ENCODE peak calls at places on chromosome X, in five cellular contexts. E is CD8-positive, alpha-beta memory T cell; C is colonic mucosa; A is heart left ventricle; W is ovary. U is an unnamed sample.

GRCh38 chrX:28888421-28888820 is 301.2 kb downstream of the IL1RAPL1 start:
- DNase-seq in C (no peak), W (no peak), A (no peak), E (no peak), U (no peak)

GRCh38 chrX:96752776-96753175 is 68.1 kb downstream of the DIAPH2 start:
- DNase-seq in A (no peak), E (no peak), W (no peak), C (no peak), U (peak; percentile 15)

GRCh38 chrX:47358387-47359065 is 11.9 kb upstream of the ZNF157 start:
- DNase-seq in C (no peak), W (no peak), E (peak; percentile 1), A (no peak), U (no peak)

GRCh38 chrX:24360272-24360671 is at the start of gene SUPT20HL1:
- DNase-seq in E (no peak), W (no peak), C (no peak), A (no peak), U (no peak)

GRCh38 chrX:46575991-46576392 is 2.4 kb downstream of the CHST7 start:
- DNase-seq in E (no peak), C (peak; percentile 29), W (peak; percentile 58), A (peak; percentile 49), U (no peak)

GRCh38 chrX:107826286-107827136 is 845 bp downstream of the MID2 start:
- DNase-seq in A (peak; percentile 32), E (peak; percentile 1), C (peak; percentile 25), W (peak; percentile 27), U (peak; percentile 78)

GRCh38 chrX:20500949-20501348 is 234.2 kb upstream of the RPS6KA3 start:
- DNase-seq in W (no peak), C (no peak), A (no peak), E (no peak), U (no peak)

GRCh38 chrX:131958724-131959123 is 64.4 kb upstream of the STK26 start:
- DNase-seq in E (no peak), C (no peak), W (no peak), A (no peak), U (no peak)

GRCh38 chrX:283115-283845 is 2.1 kb downstream of the PLCXD1 start:
- DNase-seq in E (peak; percentile 83), C (peak; percentile 93), W (peak; percentile 93), A (peak; percentile 92), U (peak; percentile 94)

GRCh38 chrX:49282647-49283011 is 13.0 kb downstream of the PPP1R3F start:
- DNase-seq in A (no peak), W (peak; percentile 46), E (no peak), C (no peak), U (no peak)

GRCh38 chrX:131633285-131633917 is 89.5 kb downstream of the OR13H1 start:
- DNase-seq in W (peak; percentile 40), E (no peak), A (peak; percentile 37), C (peak; percentile 55), U (no peak)

GRCh38 chrX:11541510-11541909 is 124.2 kb downstream of the ARHGAP6 start:
- DNase-seq in W (no peak), C (no peak), A (no peak), E (no peak), U (no peak)

GRCh38 chrX:20066968-20067708 is 49.6 kb downstream of the MAP7D2 start:
- DNase-seq in W (peak; percentile 17), E (no peak), A (no peak), C (peak; percentile 31), U (no peak)

GRCh38 chrX:11334165-11334564 is 41.0 kb downstream of the AMELX start:
- DNase-seq in A (no peak), C (no peak), W (no peak), E (no peak), U (no peak)

GRCh38 chrX:133685806-133686205 is 270.5 kb upstream of the GPC4 start:
- DNase-seq in W (no peak), C (peak; percentile 21), A (no peak), E (no peak), U (no peak)
- H3K4me1 ChIP-seq in W (no peaks in the 10 kb centered on the region), C (no peaks in the 10 kb centered on the region), A (no peaks in the 10 kb centered on the region), E (no peaks in the 10 kb centered on the region), U (no peaks in the 10 kb centered on the region)

DNA sequence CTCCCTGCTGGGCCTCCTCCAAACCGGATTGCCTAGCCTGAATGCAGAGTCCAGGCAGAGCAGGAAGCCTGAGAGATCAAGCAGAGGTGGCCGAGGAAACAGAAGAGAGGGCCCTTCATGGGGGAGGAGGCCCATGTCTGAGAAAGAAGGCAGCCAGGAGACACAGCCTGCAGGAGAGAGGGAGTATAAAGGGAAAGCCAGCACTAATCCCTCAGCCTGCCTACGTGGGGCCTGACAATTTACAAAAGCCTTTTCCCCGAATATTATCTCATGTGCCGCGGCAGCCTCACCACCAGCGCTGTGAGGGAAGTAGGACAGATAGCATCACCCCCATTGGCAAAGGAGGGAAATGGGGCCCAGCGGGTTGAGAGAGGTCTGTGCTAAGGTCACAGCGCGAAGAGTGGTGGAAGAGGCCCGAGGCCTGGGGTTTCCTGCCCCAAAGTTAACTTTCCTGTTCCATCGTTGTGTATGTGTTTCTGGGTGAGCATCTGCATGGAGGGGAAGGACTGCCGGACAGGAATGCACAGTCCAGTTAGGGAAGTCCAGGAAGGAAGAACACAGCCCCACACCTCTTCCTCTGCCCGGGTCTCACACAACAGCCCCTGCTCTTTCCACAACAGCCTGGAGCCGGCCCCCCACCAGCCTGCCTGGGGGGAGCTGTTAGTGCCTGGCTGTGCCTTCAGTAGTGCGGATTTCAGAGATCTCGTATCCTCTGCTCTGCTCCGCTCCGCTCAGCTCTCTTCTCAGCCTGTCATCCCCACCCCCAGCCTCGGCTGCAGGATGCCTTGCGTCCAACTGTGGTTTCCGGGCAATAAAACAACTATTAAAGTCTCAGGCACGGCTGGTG is 50.9 kb upstream of the BCOR start:
- DNase-seq in E (no peak), A (no peak), C (peak; percentile 62), W (no peak), U (no peak)
- H3K4me1 ChIP-seq in E (no peaks in the 10 kb centered on the region), A (peaks cover 14% of the 10 kb centered on the region), C (peaks cover 3% of the 10 kb centered on the region), W (peaks cover 2% of the 10 kb centered on the region), U (no peaks in the 10 kb centered on the region)

GRCh38 chrX:40082447-40083119 is 15.2 kb downstream of the BCOR start:
- DNase-seq in E (no peak), A (no peak), W (no peak), C (no peak), U (peak; percentile 74)
- H3K4me1 ChIP-seq in E (peaks cover 28% of the 10 kb centered on the region), A (peaks cover 16% of the 10 kb centered on the region), W (peaks cover 8% of the 10 kb centered on the region), C (peaks cover 6% of the 10 kb centered on the region), U (peaks cover 37% of the 10 kb centered on the region)

GRCh38 chrX:113892891-113893290 is 691.0 kb upstream of the HTR2C start:
- DNase-seq in C (no peak), E (no peak), W (no peak), A (no peak), U (no peak)

GRCh38 chrX:113892401-113892800 is 691.5 kb upstream of the HTR2C start:
- DNase-seq in E (no peak), C (no peak), W (no peak), A (no peak), U (no peak)
- H3K4me1 ChIP-seq in E (no peaks in the 10 kb centered on the region), C (no peaks in the 10 kb centered on the region), W (no peaks in the 10 kb centered on the region), A (no peaks in the 10 kb centered on the region), U (no peaks in the 10 kb centered on the region)

GRCh38 chrX:13699183-13699826 is 10.4 kb downstream of the RAB9A start:
- DNase-seq in C (peak; percentile 55), E (no peak), W (no peak), A (no peak), U (no peak)
- H3K4me1 ChIP-seq in C (peaks cover 4% of the 10 kb centered on the region), E (peaks cover 50% of the 10 kb centered on the region), W (peaks cover 8% of the 10 kb centered on the region), A (peaks cover 46% of the 10 kb centered on the region), U (peaks cover 9% of the 10 kb centered on the region)

GRCh38 chrX:65688403-65688881 is 21.0 kb downstream of the MSN start:
- DNase-seq in A (no peak), W (no peak), E (no peak), C (no peak), U (no peak)
- H3K4me1 ChIP-seq in A (peaks cover 83% of the 10 kb centered on the region), W (no peaks in the 10 kb centered on the region), E (peaks cover 91% of the 10 kb centered on the region), C (no peaks in the 10 kb centered on the region), U (peaks cover 58% of the 10 kb centered on the region)

DNA sequence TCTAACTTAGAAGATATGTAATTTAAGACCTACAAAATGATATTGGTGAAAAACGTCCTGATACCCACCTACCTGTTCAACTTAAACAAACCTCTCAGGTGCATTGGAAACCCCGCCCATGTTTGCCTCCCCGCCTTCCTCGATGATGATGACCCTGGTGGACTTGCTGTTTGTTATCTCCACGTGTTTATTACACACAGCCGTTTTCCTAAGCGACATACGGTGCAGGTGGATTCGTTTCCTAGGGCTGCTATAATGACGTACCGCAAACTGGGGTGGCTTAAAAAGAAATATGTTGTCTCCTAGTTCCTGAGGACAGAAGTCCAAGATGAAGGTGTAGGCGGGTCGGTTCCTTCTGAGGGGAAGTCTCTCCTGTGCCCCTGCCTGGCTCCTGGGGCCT is 110.7 kb downstream of the GPR143 start:
- DNase-seq in A (no peak), E (no peak), W (no peak), C (no peak), U (no peak)
- H3K4me1 ChIP-seq in A (peaks cover 4% of the 10 kb centered on the region), E (no peaks in the 10 kb centered on the region), W (peaks cover 5% of the 10 kb centered on the region), C (no peaks in the 10 kb centered on the region), U (peaks cover 2% of the 10 kb centered on the region)